ENCODE peak calls at places on chromosome 2, in four cellular contexts. W is astrocyte of the cerebellum, A is progenitor cell of endocrine pancreas, D is aorta. L is an unnamed sample.

GRCh38 chr2:172512810-172513523 is 42.9 kb upstream of the PDK1 start:
- DNase-seq in D (no peak), A (no peak), W (no peak), L (no peak)

GRCh38 chr2:36087344-36087743 is 268.2 kb upstream of the CRIM1 start:
- DNase-seq in D (no peak), W (no peak), A (no peak), L (no peak)

GRCh38 chr2:174994381-174994780 is 10.8 kb downstream of the CHN1 start:
- DNase-seq in D (no peak), A (no peak), W (no peak), L (no peak)

GRCh38 chr2:68463287-68463877 is 3.7 kb downstream of the FBXO48 start:
- DNase-seq in W (peak; percentile 44), A (no peak), D (no peak), L (peak; percentile 38)

GRCh38 chr2:7950035-7950612 is 731.7 kb upstream of the ID2 start:
- DNase-seq in A (no peak), D (peak; percentile 83), W (no peak), L (no peak)

GRCh38 chr2:85890522-85891176 is 1.9 kb upstream of the ST3GAL5 start:
- DNase-seq in A (no peak), W (no peak), D (no peak), L (no peak)

GRCh38 chr2:61911510-61911909 is 6.0 kb downstream of the COMMD1 start:
- DNase-seq in W (no peak), D (no peak), A (no peak), L (no peak)

GRCh38 chr2:5093056-5093455 is 599.1 kb upstream of the SOX11 start:
- DNase-seq in D (no peak), A (no peak), W (no peak), L (no peak)

GRCh38 chr2:142316049-142316448 is 185.2 kb upstream of the LRP1B start:
- DNase-seq in D (no peak), A (no peak), W (no peak), L (no peak)

GRCh38 chr2:217729426-217730058 is 273.3 kb downstream of the TNS1 start:
- DNase-seq in W (no peak), D (no peak), A (no peak), L (peak; percentile 63)

GRCh38 chr2:182240862-182241371 is 185.9 kb downstream of the PDE1A start:
- DNase-seq in D (no peak), W (peak; percentile 11), A (no peak), L (no peak)

GRCh38 chr2:85865539-85866164 is 23.1 kb downstream of the ST3GAL5 start:
- DNase-seq in W (peak; percentile 93), A (no peak), D (no peak), L (no peak)

L was measured in fibroblast of the conjunctiva.